ENCODE peak calls at places on chromosome 6, in nine cellular contexts. One of them, this sample, is unnamed.

GRCh38 chr6:157994126-157994795 is 12.6 kb downstream of the SYNJ2 start:
- DNase-seq in CD8-positive, alpha-beta memory T cell: no peak
- DNase-seq in mesendoderm: no peak
- DNase-seq in GOT3: no peak
- DNase-seq in SHP77: no peak
- DNase-seq in SK-MEL-5: peak; percentile 29
- DNase-seq in NCI-H1092 treated with DMSO at 0.1 percent for 48 hours: no peak
- DNase-seq in fibroblast of the conjunctiva: no peak
- DNase-seq in CMK: no peak
- DNase-seq in this sample: no peak

GRCh38 chr6:103122766-103123601 is 1729.5 kb downstream of the GRIK2 start:
- DNase-seq in mesendoderm: peak; percentile 88
- DNase-seq in CD8-positive, alpha-beta memory T cell: no peak
- DNase-seq in SK-MEL-5: peak; percentile 78
- DNase-seq in NCI-H1092 treated with DMSO at 0.1 percent for 48 hours: peak; percentile 83
- DNase-seq in fibroblast of the conjunctiva: peak; percentile 18
- DNase-seq in SHP77: peak; percentile 82
- DNase-seq in CMK: no peak
- DNase-seq in GOT3: no peak
- DNase-seq in this sample: peak; percentile 17

GRCh38 chr6:39049575-39050283 is 1.1 kb downstream of the GLP1R start:
- DNase-seq in CMK: no peak
- DNase-seq in GOT3: no peak
- DNase-seq in CD8-positive, alpha-beta memory T cell: no peak
- DNase-seq in SHP77: no peak
- DNase-seq in mesendoderm: no peak
- DNase-seq in SK-MEL-5: no peak
- DNase-seq in NCI-H1092 treated with DMSO at 0.1 percent for 48 hours: no peak
- DNase-seq in fibroblast of the conjunctiva: no peak
- DNase-seq in this sample: no peak

GRCh38 chr6:159099311-159099710 is 54.5 kb upstream of the TAGAP start:
- DNase-seq in CD8-positive, alpha-beta memory T cell: no peak
- DNase-seq in mesendoderm: no peak
- DNase-seq in fibroblast of the conjunctiva: no peak
- DNase-seq in SK-MEL-5: no peak
- DNase-seq in GOT3: no peak
- DNase-seq in SHP77: no peak
- DNase-seq in NCI-H1092 treated with DMSO at 0.1 percent for 48 hours: no peak
- DNase-seq in CMK: no peak
- DNase-seq in this sample: no peak

GRCh38 chr6:100472674-100473073 is 8.0 kb upstream of the SIM1 start:
- DNase-seq in SK-MEL-5: no peak
- DNase-seq in mesendoderm: no peak
- DNase-seq in CD8-positive, alpha-beta memory T cell: no peak
- DNase-seq in CMK: no peak
- DNase-seq in fibroblast of the conjunctiva: no peak
- DNase-seq in NCI-H1092 treated with DMSO at 0.1 percent for 48 hours: no peak
- DNase-seq in SHP77: no peak
- DNase-seq in GOT3: no peak
- DNase-seq in this sample: peak; percentile 81

GRCh38 chr6:137283940-137284910 is 65.0 kb upstream of the IFNGR1 start:
- DNase-seq in CD8-positive, alpha-beta memory T cell: no peak
- DNase-seq in CMK: no peak
- DNase-seq in fibroblast of the conjunctiva: no peak
- DNase-seq in SHP77: no peak
- DNase-seq in mesendoderm: no peak
- DNase-seq in NCI-H1092 treated with DMSO at 0.1 percent for 48 hours: no peak
- DNase-seq in SK-MEL-5: peak; percentile 57
- DNase-seq in GOT3: no peak
- DNase-seq in this sample: no peak

GRCh38 chr6:33297406-33297955 is 1.3 kb downstream of the RGL2 start:
- DNase-seq in CD8-positive, alpha-beta memory T cell: no peak
- DNase-seq in SHP77: no peak
- DNase-seq in CMK: no peak
- DNase-seq in fibroblast of the conjunctiva: no peak
- DNase-seq in GOT3: no peak
- DNase-seq in SK-MEL-5: no peak
- DNase-seq in mesendoderm: peak; percentile 87
- DNase-seq in NCI-H1092 treated with DMSO at 0.1 percent for 48 hours: no peak
- DNase-seq in this sample: no peak

GRCh38 chr6:127117979-127118504 is 429 bp upstream of the RSPO3 start:
- DNase-seq in CD8-positive, alpha-beta memory T cell: no peak
- DNase-seq in NCI-H1092 treated with DMSO at 0.1 percent for 48 hours: no peak
- DNase-seq in GOT3: no peak
- DNase-seq in CMK: no peak
- DNase-seq in mesendoderm: no peak
- DNase-seq in SK-MEL-5: no peak
- DNase-seq in SHP77: no peak
- DNase-seq in fibroblast of the conjunctiva: no peak
- DNase-seq in this sample: no peak

GRCh38 chr6:51260003-51260402 is 441.3 kb downstream of the TFAP2B start:
- DNase-seq in GOT3: no peak
- DNase-seq in CD8-positive, alpha-beta memory T cell: no peak
- DNase-seq in mesendoderm: peak; percentile 17
- DNase-seq in SK-MEL-5: no peak
- DNase-seq in SHP77: no peak
- DNase-seq in NCI-H1092 treated with DMSO at 0.1 percent for 48 hours: no peak
- DNase-seq in CMK: no peak
- DNase-seq in fibroblast of the conjunctiva: no peak
- DNase-seq in this sample: no peak

GRCh38 chr6:31607317-31607716 is 7.7 kb upstream of the AIF1 start:
- DNase-seq in CMK: no peak
- DNase-seq in mesendoderm: peak; percentile 68
- DNase-seq in GOT3: no peak
- DNase-seq in fibroblast of the conjunctiva: no peak
- DNase-seq in SHP77: no peak
- DNase-seq in CD8-positive, alpha-beta memory T cell: no peak
- DNase-seq in SK-MEL-5: no peak
- DNase-seq in NCI-H1092 treated with DMSO at 0.1 percent for 48 hours: no peak
- DNase-seq in this sample: no peak

GRCh38 chr6:42402184-42402583 is 49.5 kb downstream of the TRERF1 start:
- DNase-seq in SK-MEL-5: no peak
- DNase-seq in CD8-positive, alpha-beta memory T cell: no peak
- DNase-seq in NCI-H1092 treated with DMSO at 0.1 percent for 48 hours: no peak
- DNase-seq in fibroblast of the conjunctiva: no peak
- DNase-seq in GOT3: no peak
- DNase-seq in CMK: no peak
- DNase-seq in mesendoderm: no peak
- DNase-seq in SHP77: no peak
- DNase-seq in this sample: peak; percentile 17

GRCh38 chr6:25027221-25027916 is 91.6 kb upstream of the RIPOR2 start:
- DNase-seq in GOT3: no peak
- DNase-seq in NCI-H1092 treated with DMSO at 0.1 percent for 48 hours: no peak
- DNase-seq in SHP77: no peak
- DNase-seq in SK-MEL-5: no peak
- DNase-seq in CMK: no peak
- DNase-seq in CD8-positive, alpha-beta memory T cell: peak; percentile 67
- DNase-seq in mesendoderm: no peak
- DNase-seq in fibroblast of the conjunctiva: no peak
- DNase-seq in this sample: no peak

GRCh38 chr6:149079911-149080501 is 237.5 kb upstream of the TAB2 start:
- DNase-seq in NCI-H1092 treated with DMSO at 0.1 percent for 48 hours: no peak
- DNase-seq in CD8-positive, alpha-beta memory T cell: no peak
- DNase-seq in fibroblast of the conjunctiva: peak; percentile 47
- DNase-seq in CMK: no peak
- DNase-seq in SK-MEL-5: no peak
- DNase-seq in GOT3: no peak
- DNase-seq in SHP77: no peak
- DNase-seq in mesendoderm: no peak
- DNase-seq in this sample: peak; percentile 36

GRCh38 chr6:158068893-158069799 is 87.5 kb downstream of the SYNJ2 start:
- DNase-seq in fibroblast of the conjunctiva: no peak
- DNase-seq in CMK: no peak
- DNase-seq in CD8-positive, alpha-beta memory T cell: no peak
- DNase-seq in GOT3: no peak
- DNase-seq in SHP77: no peak
- DNase-seq in mesendoderm: peak; percentile 46
- DNase-seq in SK-MEL-5: no peak
- DNase-seq in NCI-H1092 treated with DMSO at 0.1 percent for 48 hours: no peak
- DNase-seq in this sample: peak; percentile 73

GRCh38 chr6:6924708-6925107 is 183.1 kb upstream of the RREB1 start:
- DNase-seq in mesendoderm: no peak
- DNase-seq in fibroblast of the conjunctiva: no peak
- DNase-seq in GOT3: no peak
- DNase-seq in SHP77: no peak
- DNase-seq in CMK: no peak
- DNase-seq in CD8-positive, alpha-beta memory T cell: no peak
- DNase-seq in NCI-H1092 treated with DMSO at 0.1 percent for 48 hours: no peak
- DNase-seq in SK-MEL-5: no peak
- DNase-seq in this sample: no peak

GRCh38 chr6:148438593-148438992 is 96.0 kb downstream of the SASH1 start:
- DNase-seq in CD8-positive, alpha-beta memory T cell: no peak
- DNase-seq in SHP77: no peak
- DNase-seq in SK-MEL-5: no peak
- DNase-seq in fibroblast of the conjunctiva: no peak
- DNase-seq in GOT3: no peak
- DNase-seq in NCI-H1092 treated with DMSO at 0.1 percent for 48 hours: no peak
- DNase-seq in CMK: no peak
- DNase-seq in mesendoderm: no peak
- DNase-seq in this sample: no peak

GRCh38 chr6:6284231-6284966 is 36.1 kb downstream of the F13A1 start:
- DNase-seq in GOT3: no peak
- DNase-seq in SK-MEL-5: no peak
- DNase-seq in mesendoderm: no peak
- DNase-seq in CMK: no peak
- DNase-seq in fibroblast of the conjunctiva: no peak
- DNase-seq in SHP77: no peak
- DNase-seq in NCI-H1092 treated with DMSO at 0.1 percent for 48 hours: no peak
- DNase-seq in CD8-positive, alpha-beta memory T cell: no peak
- DNase-seq in this sample: no peak

GRCh38 chr6:65110031-65110430 is 597.0 kb downstream of the EYS start:
- DNase-seq in SK-MEL-5: no peak
- DNase-seq in GOT3: no peak
- DNase-seq in CMK: no peak
- DNase-seq in SHP77: no peak
- DNase-seq in mesendoderm: no peak
- DNase-seq in NCI-H1092 treated with DMSO at 0.1 percent for 48 hours: no peak
- DNase-seq in CD8-positive, alpha-beta memory T cell: no peak
- DNase-seq in fibroblast of the conjunctiva: no peak
- DNase-seq in this sample: no peak

GRCh38 chr6:2264932-2265331 is 19.5 kb upstream of the GMDS start:
- DNase-seq in mesendoderm: no peak
- DNase-seq in GOT3: no peak
- DNase-seq in SK-MEL-5: no peak
- DNase-seq in SHP77: no peak
- DNase-seq in NCI-H1092 treated with DMSO at 0.1 percent for 48 hours: no peak
- DNase-seq in fibroblast of the conjunctiva: no peak
- DNase-seq in CD8-positive, alpha-beta memory T cell: no peak
- DNase-seq in CMK: no peak
- DNase-seq in this sample: peak; percentile 4

GRCh38 chr6:2209226-2209809 is 36.1 kb downstream of the GMDS start:
- DNase-seq in NCI-H1092 treated with DMSO at 0.1 percent for 48 hours: peak; percentile 7
- DNase-seq in CMK: no peak
- DNase-seq in SHP77: peak; percentile 79
- DNase-seq in SK-MEL-5: peak; percentile 68
- DNase-seq in GOT3: no peak
- DNase-seq in CD8-positive, alpha-beta memory T cell: no peak
- DNase-seq in mesendoderm: peak; percentile 76
- DNase-seq in fibroblast of the conjunctiva: no peak
- DNase-seq in this sample: no peak

GRCh38 chr6:100121854-100122609 is 128.0 kb upstream of the MCHR2 start:
- DNase-seq in mesendoderm: no peak
- DNase-seq in SHP77: no peak
- DNase-seq in fibroblast of the conjunctiva: no peak
- DNase-seq in NCI-H1092 treated with DMSO at 0.1 percent for 48 hours: no peak
- DNase-seq in GOT3: no peak
- DNase-seq in CD8-positive, alpha-beta memory T cell: no peak
- DNase-seq in CMK: no peak
- DNase-seq in SK-MEL-5: no peak
- DNase-seq in this sample: no peak

GRCh38 chr6:37972994-37973757 is 153.6 kb downstream of the ZFAND3 start:
- DNase-seq in mesendoderm: peak; percentile 17
- DNase-seq in CMK: no peak
- DNase-seq in CD8-positive, alpha-beta memory T cell: no peak
- DNase-seq in NCI-H1092 treated with DMSO at 0.1 percent for 48 hours: no peak
- DNase-seq in GOT3: no peak
- DNase-seq in SK-MEL-5: no peak
- DNase-seq in fibroblast of the conjunctiva: peak; percentile 30
- DNase-seq in SHP77: no peak
- DNase-seq in this sample: no peak

GRCh38 chr6:89021629-89022028 is 58.2 kb upstream of the RNGTT start:
- DNase-seq in CMK: no peak
- DNase-seq in SK-MEL-5: no peak
- DNase-seq in GOT3: no peak
- DNase-seq in CD8-positive, alpha-beta memory T cell: no peak
- DNase-seq in SHP77: no peak
- DNase-seq in mesendoderm: peak; percentile 92
- DNase-seq in NCI-H1092 treated with DMSO at 0.1 percent for 48 hours: no peak
- DNase-seq in fibroblast of the conjunctiva: no peak
- DNase-seq in this sample: no peak